ENCODE peak calls at places on chromosomes 4 and X, in five cellular contexts. W is KBM-7, Q is HS-5, B is COR-L47, V is EL. E is an unnamed sample.

GRCh38 chr4:121690001-121690400 is 6.8 kb downstream of the ANXA5 start:
- DNase-seq in W (no peak), Q (no peak), B (no peak), V (peak), E (no peak)

GRCh38 chr4:139522457-139522856 is 33.6 kb downstream of the SETD7 start:
- DNase-seq in W (no peak), Q (no peak), B (no peak), V (no peak), E (no peak)

GRCh38 chr4:82436130-82436529 is 5.7 kb downstream of the ENOPH1 start:
- DNase-seq in W (no peak), Q (no peak), B (no peak), V (no peak), E (no peak)

GRCh38 chr4:95263391-95263790 is 285.4 kb downstream of the UNC5C start:
- DNase-seq in W (no peak), Q (no peak), B (no peak), V (no peak), E (no peak)

GRCh38 chrX:87736576-87736975 is 219.0 kb downstream of the KLHL4 start:
- DNase-seq in W (no peak), Q (no peak), B (no peak), V (no peak), E (no peak)

GRCh38 chrX:152817082-152817744 is 13.3 kb downstream of the CETN2 start:
- DNase-seq in W (peak), Q (no peak), B (peak), V (peak), E (no peak)

GRCh38 chr4:158580064-158580463 is 58.4 kb downstream of the RXFP1 start:
- DNase-seq in W (no peak), Q (no peak), B (no peak), V (no peak), E (no peak)

GRCh38 chr4:72567821-72568620 is 1.0 kb downstream of the ADAMTS3 start:
- DNase-seq in W (peak), Q (peak), B (no peak), V (peak), E (no peak)

GRCh38 chr4:159446266-159446976 is 343.5 kb downstream of the RAPGEF2 start:
- DNase-seq in W (peak), Q (peak), B (peak), V (peak), E (peak)

GRCh38 chr4:87309625-87310024 is 13.1 kb downstream of the HSD17B13 start:
- DNase-seq in W (no peak), Q (no peak), B (no peak), V (no peak), E (no peak)

GRCh38 chr4:34170941-34171340 is 2073.4 kb downstream of the ARAP2 start:
- DNase-seq in W (no peak), Q (peak), B (no peak), V (peak), E (no peak)

GRCh38 chr4:77954690-77955089 is 92.1 kb downstream of the MRPL1 start:
- DNase-seq in W (no peak), Q (no peak), B (no peak), V (no peak), E (no peak)

GRCh38 chr4:185597532-185598188 is 62.4 kb upstream of the PDLIM3 start:
- DNase-seq in W (peak), Q (peak), B (peak), V (peak), E (peak)

GRCh38 chr4:82681759-82682158 is 116.8 kb downstream of the SCD5 start:
- DNase-seq in W (peak), Q (no peak), B (no peak), V (peak), E (no peak)

GRCh38 chrX:30364229-30364628 is 55.0 kb upstream of the NR0B1 start:
- DNase-seq in W (no peak), Q (no peak), B (peak), V (no peak), E (no peak)

GRCh38 chr4:184274288-184274951 is 56.7 kb upstream of the ENPP6 start:
- DNase-seq in W (no peak), Q (no peak), B (no peak), V (no peak), E (no peak)

GRCh38 chrX:79065696-79066095 is 78.8 kb upstream of the GPR174 start:
- DNase-seq in W (peak), Q (no peak), B (no peak), V (no peak), E (no peak)

GRCh38 chr4:1246111-1246881 is 2.6 kb downstream of the CTBP1 start:
- DNase-seq in W (no peak), Q (no peak), B (no peak), V (no peak), E (no peak)